ENCODE peak calls at places on chromosomes 2 and 18, in ten cellular contexts. L, P, C, E, S, Y, V, N, B and Q are unnamed samples.

GRCh38 chr2:26564121-26564520 is 77.0 kb downstream of the CIB4 start:
- DNase-seq in L (no peak), P (no peak), C (no peak), E (no peak), S (no peak), Y (no peak), V (no peak), N (no peak), B (no peak), Q (no peak)

GRCh38 chr2:29226375-29226774 is 111.2 kb downstream of the CLIP4 start:
- DNase-seq in L (no peak), P (no peak), C (no peak), E (no peak), S (no peak), Y (no peak), V (no peak), N (no peak), B (no peak), Q (no peak)

GRCh38 chr2:27901219-27901618 is 10.7 kb downstream of the BABAM2 start:
- DNase-seq in L (no peak), P (peak), C (no peak), E (no peak), S (no peak), Y (no peak), V (no peak), N (no peak), B (no peak), Q (no peak)

GRCh38 chr2:216918088-216918680 is 58.3 kb upstream of the TNP1 start:
- DNase-seq in L (no peak), P (no peak), C (peak), E (no peak), S (no peak), Y (no peak), V (no peak), N (peak), B (no peak), Q (no peak)

GRCh38 chr2:132974477-132975050 is 304.6 kb upstream of the LYPD1 start:
- DNase-seq in L (no peak), P (no peak), C (no peak), E (no peak), S (no peak), Y (no peak), V (no peak), N (no peak), B (no peak), Q (no peak)

GRCh38 chr18:50080932-50081560 is 113.9 kb downstream of the MYO5B start:
- DNase-seq in L (no peak), P (no peak), C (peak), E (no peak), S (no peak), Y (no peak), V (no peak), N (no peak), B (no peak), Q (no peak)

GRCh38 chr2:236642584-236643291 is 73.1 kb downstream of the ACKR3 start:
- DNase-seq in L (no peak), P (no peak), C (peak), E (no peak), S (no peak), Y (no peak), V (no peak), N (peak), B (no peak), Q (no peak)

GRCh38 chr2:16487686-16488085 is 177.9 kb downstream of the CYRIA start:
- DNase-seq in L (no peak), P (no peak), C (peak), E (no peak), S (no peak), Y (no peak), V (peak), N (no peak), B (no peak), Q (no peak)

GRCh38 chr2:224369028-224369632 is 32.8 kb downstream of the FAM124B start:
- DNase-seq in L (no peak), P (peak), C (peak), E (no peak), S (no peak), Y (no peak), V (peak), N (no peak), B (no peak), Q (no peak)

GRCh38 chr2:240297553-240298315 is 137.7 kb upstream of the GPC1 start:
- DNase-seq in L (no peak), P (no peak), C (no peak), E (no peak), S (no peak), Y (no peak), V (no peak), N (no peak), B (no peak), Q (no peak)

GRCh38 chr2:178716394-178716793 is 90.8 kb downstream of the TTN start:
- DNase-seq in L (no peak), P (no peak), C (no peak), E (no peak), S (no peak), Y (no peak), V (no peak), N (no peak), B (no peak), Q (no peak)

GRCh38 chr2:220985561-220985960 is 586.5 kb downstream of the EPHA4 start:
- DNase-seq in L (no peak), P (no peak), C (peak), E (no peak), S (no peak), Y (no peak), V (no peak), N (no peak), B (no peak), Q (no peak)

GRCh38 chr2:23487735-23488492 is 102.9 kb downstream of the KLHL29 start:
- DNase-seq in L (no peak), P (no peak), C (peak), E (no peak), S (no peak), Y (peak), V (peak), N (no peak), B (peak), Q (no peak)

GRCh38 chr18:79555885-79556284 is 123.7 kb upstream of the CTDP1 start:
- DNase-seq in L (no peak), P (no peak), C (no peak), E (no peak), S (no peak), Y (no peak), V (no peak), N (no peak), B (no peak), Q (no peak)

GRCh38 chr18:39561136-39561535 is 1995.5 kb upstream of the CELF4 start:
- DNase-seq in L (no peak), P (no peak), C (peak), E (no peak), S (no peak), Y (no peak), V (no peak), N (no peak), B (no peak), Q (no peak)

GRCh38 chr18:63763831-63764600 is 11.2 kb upstream of the SERPINB7 start:
- DNase-seq in L (no peak), P (no peak), C (no peak), E (no peak), S (no peak), Y (no peak), V (no peak), N (no peak), B (no peak), Q (no peak)

GRCh38 chr2:217903859-217904613 is 98.8 kb downstream of the TNS1 start:
- DNase-seq in L (peak), P (no peak), C (no peak), E (no peak), S (peak), Y (no peak), V (no peak), N (peak), B (no peak), Q (no peak)

GRCh38 chr2:203706403-203706802 is at the start of gene CD28:
- DNase-seq in L (no peak), P (peak), C (no peak), E (no peak), S (no peak), Y (peak), V (no peak), N (peak), B (no peak), Q (no peak)

GRCh38 chr2:55430536-55430935 is 10.9 kb upstream of the CCDC88A start:
- DNase-seq in L (no peak), P (no peak), C (no peak), E (no peak), S (no peak), Y (no peak), V (peak), N (no peak), B (no peak), Q (no peak)

GRCh38 chr2:240573071-240573515 is 4.8 kb downstream of the RNPEPL1 start:
- DNase-seq in L (no peak), P (no peak), C (no peak), E (no peak), S (no peak), Y (no peak), V (no peak), N (no peak), B (no peak), Q (no peak)

GRCh38 chr2:52141076-52141475 is 1109.1 kb upstream of the NRXN1 start:
- DNase-seq in L (no peak), P (no peak), C (no peak), E (no peak), S (no peak), Y (no peak), V (no peak), N (no peak), B (no peak), Q (no peak)

GRCh38 chr18:2511451-2511850 is 59.9 kb downstream of the METTL4 start:
- DNase-seq in L (no peak), P (no peak), C (no peak), E (no peak), S (no peak), Y (no peak), V (no peak), N (no peak), B (no peak), Q (no peak)

GRCh38 chr2:126655500-126656310 is at the start of gene GYPC:
- DNase-seq in L (no peak), P (peak), C (no peak), E (no peak), S (no peak), Y (peak), V (peak), N (peak), B (peak), Q (no peak)